ENCODE peak calls at places on chromosomes 16 and 17, in six cellular contexts. Q is sigmoid colon; J is kidney glomerular epithelial cell; W is CD4-positive, CD25-positive, alpha-beta regulatory T cell; G is central memory CD8-positive, alpha-beta T cell; L is neural progenitor cell. X is an unnamed sample.

GRCh38 chr16:85675528-85675927 is 13.2 kb downstream of the GINS2 start:
- DNase-seq in W (peak), G (no peak), L (no peak), Q (no peak), J (peak), X (no peak)

GRCh38 chr17:49468827-49469385 is 26.2 kb upstream of the NGFR start:
- DNase-seq in Q (peak), W (no peak), L (no peak), G (no peak), J (no peak), X (no peak)

GRCh38 chr17:31093866-31094599 is 744 bp upstream of the NF1 start:
- DNase-seq in G (no peak), J (no peak), L (no peak), Q (no peak), W (no peak), X (peak)

GRCh38 chr16:75644240-75645012 is 3.0 kb downstream of the KARS1 start:
- DNase-seq in L (no peak), G (no peak), W (peak), J (no peak), Q (no peak), X (peak)

GRCh38 chr17:82110298-82110697 is 12.3 kb upstream of the FASN start:
- DNase-seq in Q (no peak), J (peak), W (peak), L (no peak), G (no peak), X (no peak)

GRCh38 chr17:69870091-69870530 is 204.9 kb upstream of the KCNJ16 start:
- DNase-seq in W (no peak), G (no peak), J (peak), Q (no peak), L (peak), X (no peak)

GRCh38 chr16:53482123-53482522 is 20.9 kb downstream of the AKTIP start:
- DNase-seq in W (no peak), Q (no peak), J (no peak), L (no peak), G (no peak), X (no peak)

GRCh38 chr16:86608301-86608747 is 30.0 kb downstream of the FOXL1 start:
- DNase-seq in W (no peak), L (no peak), Q (no peak), G (no peak), J (no peak), X (no peak)

GRCh38 chr17:31321481-31321880 is at the start of gene EVI2A:
- DNase-seq in Q (no peak), W (peak), G (peak), J (no peak), L (peak), X (no peak)

GRCh38 chr16:13833510-13833909 is 86.4 kb upstream of the ERCC4 start:
- DNase-seq in G (no peak), Q (no peak), L (no peak), J (no peak), W (no peak), X (no peak)

GRCh38 chr16:57667526-57668258 is 414 bp upstream of the ADGRG3 start:
- DNase-seq in Q (no peak), W (no peak), J (no peak), G (no peak), L (no peak), X (no peak)

GRCh38 chr16:72635104-72635503 is 412.8 kb downstream of the ZFHX3 start:
- DNase-seq in J (no peak), L (no peak), Q (no peak), G (no peak), W (no peak), X (no peak)

X was measured in WERI-Rb-1.